ENCODE peak calls at places on chromosomes 5 and 9, in nine cellular contexts. R is CD4-positive, alpha-beta T cell; U is cardiac fibroblast; L is upper lobe of right lung; Y is foreskin fibroblast; W is brain microvascular endothelial cell; I is breast epithelium; X is fibroblast of pulmonary artery; V is PC-3. E is an unnamed sample.

GRCh38 chr5:169914766-169915165 is 65.5 kb downstream of the INSYN2B start:
- DNase-seq in R (no peak), W (peak), I (peak), X (peak), Y (peak), L (no peak), V (no peak), U (peak), E (no peak)

GRCh38 chr9:17116400-17116837 is 18.4 kb upstream of the CNTLN start:
- DNase-seq in W (no peak), Y (peak), X (peak), I (no peak), L (no peak), R (no peak), V (peak), U (peak), E (no peak)

GRCh38 chr5:35087971-35088370 is 40.2 kb upstream of the AGXT2 start:
- DNase-seq in Y (peak), V (peak), X (peak), U (peak), L (no peak), I (no peak), R (no peak), W (peak), E (no peak)

GRCh38 chr5:96090205-96090604 is 128.6 kb upstream of the ELL2 start:
- DNase-seq in V (no peak), X (no peak), I (no peak), U (no peak), L (no peak), Y (no peak), W (no peak), R (no peak), E (no peak)

GRCh38 chr5:41414598-41414997 is 95.8 kb downstream of the PLCXD3 start:
- DNase-seq in Y (peak), R (no peak), W (peak), I (no peak), X (peak), L (no peak), U (peak), V (peak), E (no peak)

GRCh38 chr9:118522093-118523028 is 818.2 kb downstream of the TLR4 start:
- DNase-seq in W (peak), Y (peak), X (peak), I (no peak), V (no peak), U (peak), R (no peak), L (peak), E (no peak)

GRCh38 chr9:133771486-133772482 is 33.6 kb upstream of the SARDH start:
- DNase-seq in I (no peak), L (peak), V (no peak), W (no peak), U (no peak), Y (no peak), X (no peak), R (no peak), E (no peak)

GRCh38 chr5:147912015-147912414 is 5.7 kb upstream of the C5orf46 start:
- DNase-seq in X (no peak), R (no peak), V (no peak), L (no peak), U (no peak), W (no peak), Y (no peak), I (no peak), E (no peak)

GRCh38 chr9:75378036-75378435 is 289.7 kb downstream of the OSTF1 start:
- DNase-seq in V (no peak), X (no peak), U (no peak), I (no peak), W (peak), Y (no peak), L (peak), R (no peak), E (no peak)

GRCh38 chr5:57302643-57303042 is 128.8 kb downstream of the GPBP1 start:
- DNase-seq in W (peak), R (no peak), Y (no peak), L (no peak), I (no peak), X (peak), V (no peak), U (peak), E (no peak)

GRCh38 chr5:62727184-62727583 is 148.6 kb downstream of the LRRC70 start:
- DNase-seq in L (no peak), U (no peak), Y (no peak), I (no peak), V (no peak), X (no peak), W (no peak), R (no peak), E (no peak)

GRCh38 chr5:115098041-115098702 is 71.5 kb downstream of the TRIM36 start:
- DNase-seq in W (peak), R (no peak), U (peak), I (no peak), V (peak), Y (peak), L (no peak), X (peak), E (no peak)

GRCh38 chr5:36982146-36982545 is 105.6 kb downstream of the NIPBL start:
- DNase-seq in Y (peak), R (no peak), I (no peak), V (peak), U (no peak), L (no peak), W (no peak), X (peak), E (no peak)

GRCh38 chr5:16082982-16083381 is 96.6 kb downstream of the MARCHF11 start:
- DNase-seq in I (no peak), U (no peak), X (no peak), L (no peak), R (no peak), W (no peak), Y (no peak), V (no peak), E (no peak)

GRCh38 chr5:90480699-90481098 is 6.0 kb downstream of the POLR3G start:
- DNase-seq in X (no peak), L (no peak), W (no peak), I (no peak), R (no peak), U (no peak), V (no peak), Y (peak), E (no peak)

GRCh38 chr5:175588709-175589429 is 69.0 kb upstream of the HRH2 start:
- DNase-seq in L (no peak), R (no peak), I (no peak), V (no peak), W (no peak), Y (no peak), X (no peak), U (no peak), E (no peak)

GRCh38 chr5:175589714-175590113 is 68.2 kb upstream of the HRH2 start:
- DNase-seq in U (peak), X (no peak), R (no peak), I (no peak), L (no peak), V (no peak), W (no peak), Y (no peak), E (no peak)

GRCh38 chr5:175590471-175590881 is 67.4 kb upstream of the HRH2 start:
- DNase-seq in W (peak), R (no peak), L (no peak), V (peak), U (peak), X (peak), Y (peak), I (no peak), E (no peak)

GRCh38 chr5:175582697-175583096 is 75.2 kb upstream of the HRH2 start:
- DNase-seq in U (no peak), Y (no peak), W (no peak), I (no peak), L (no peak), V (no peak), R (no peak), X (no peak), E (no peak)

GRCh38 chr5:175585573-175585972 is 72.3 kb upstream of the HRH2 start:
- DNase-seq in L (no peak), U (no peak), X (no peak), R (no peak), V (no peak), Y (no peak), I (no peak), W (no peak), E (no peak)
- TF ChIP-seq CTCF in L (no peak), U (no peak), X (no peak), R (no peak), V (no peak), Y (no peak), I (no peak), W (no peak), E (no peak)

GRCh38 chr5:110716247-110717245 is 9.9 kb downstream of the TMEM232 start:
- DNase-seq in W (no peak), L (no peak), Y (no peak), V (no peak), U (no peak), I (no peak), X (no peak), R (no peak), E (no peak)
- TF ChIP-seq CTCF in W (no peak), L (no peak), Y (no peak), V (peak), U (no peak), I (no peak), X (no peak), R (no peak), E (no peak)

GRCh38 chr9:19840953-19841352 is 52.1 kb upstream of the SLC24A2 start:
- DNase-seq in W (no peak), X (no peak), R (no peak), L (no peak), U (no peak), I (no peak), V (no peak), Y (no peak), E (no peak)
- TF ChIP-seq CTCF in W (no peak), X (no peak), R (no peak), L (no peak), U (no peak), I (no peak), V (no peak), Y (no peak), E (no peak)

GRCh38 chr9:33255006-33255405 is 9.5 kb downstream of the BAG1 start:
- DNase-seq in R (no peak), Y (no peak), L (no peak), U (no peak), I (no peak), V (no peak), X (no peak), W (no peak), E (no peak)
- TF ChIP-seq CTCF in R (no peak), Y (no peak), L (no peak), U (no peak), I (no peak), V (no peak), X (no peak), W (no peak), E (no peak)

DNA sequence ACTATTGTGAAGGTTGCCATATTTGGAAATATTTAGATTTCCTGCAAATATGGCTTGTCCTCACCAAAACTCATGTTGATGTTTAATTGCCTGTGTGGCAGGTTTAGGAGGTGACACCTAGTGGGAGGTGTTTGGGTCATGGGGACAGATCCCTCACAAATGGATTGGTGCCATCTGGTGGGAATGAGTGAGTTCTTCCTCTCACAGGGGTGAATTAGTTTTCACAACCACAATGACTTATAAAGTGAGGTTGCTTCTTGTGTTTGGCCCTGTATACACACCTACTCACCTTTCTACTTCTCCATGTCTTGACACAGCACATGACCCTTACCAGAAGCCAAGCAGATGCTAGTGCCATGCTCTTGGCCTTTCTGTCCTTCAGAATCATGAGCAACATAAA is 41.1 kb downstream of the ISOC1 start:
- DNase-seq in L (no peak), R (no peak), Y (no peak), U (no peak), W (no peak), I (no peak), V (peak), X (no peak), E (no peak)
- TF ChIP-seq CTCF in L (no peak), R (no peak), Y (no peak), U (no peak), W (no peak), I (no peak), V (peak), X (no peak), E (peak)

DNA sequence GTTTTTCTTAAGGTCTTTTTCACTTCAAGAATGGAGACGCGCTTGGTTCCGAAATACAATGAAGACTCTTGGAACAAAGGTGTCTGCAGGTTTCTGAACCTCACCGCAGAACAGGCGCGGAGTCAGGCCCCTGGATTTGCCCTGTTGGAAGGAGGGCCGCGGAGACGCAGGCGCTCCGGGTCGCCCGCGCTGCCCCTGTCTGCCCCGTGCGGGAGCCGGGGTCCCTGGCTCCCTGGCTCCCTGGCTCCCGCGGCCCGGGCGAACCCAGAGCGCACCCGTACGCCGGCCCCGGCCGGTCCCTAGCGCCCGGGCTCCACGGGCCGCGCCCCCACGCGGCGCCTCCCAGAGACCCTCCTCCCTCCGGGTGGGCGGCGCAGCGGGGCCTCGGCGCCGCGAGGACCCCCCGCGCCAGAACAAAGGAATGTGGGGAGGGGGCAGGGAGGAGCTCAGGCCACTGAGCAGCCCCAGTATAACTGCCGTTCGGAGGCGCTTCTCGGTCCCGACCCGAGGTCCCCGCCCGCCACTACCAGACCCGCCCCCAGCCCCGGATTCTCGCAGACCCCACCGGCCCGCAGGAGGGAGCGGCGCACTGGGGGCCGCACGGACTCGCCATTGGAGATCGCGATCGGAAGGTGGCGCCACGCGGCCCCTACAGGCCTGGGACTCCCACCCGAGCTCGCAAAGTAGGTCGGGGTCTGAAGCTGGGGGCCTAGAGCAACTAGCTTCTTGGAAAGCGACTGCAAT is 2.4 kb downstream of the NFIL3 start:
- DNase-seq in R (no peak), W (peak), V (no peak), L (peak), X (peak), U (peak), Y (peak), I (no peak), E (no peak)
- TF ChIP-seq CTCF in R (no peak), W (peak), V (peak), L (peak), X (peak), U (peak), Y (peak), I (no peak), E (peak)